ENCODE peak calls at places on chromosomes 6 and 20, in four cellular contexts. One of them, this sample, is unnamed.

GRCh38 chr6:4788953-4789584 is 12.9 kb downstream of the CDYL start:
- DNase-seq in A172: no peak
- DNase-seq in C1 segment of cervical spinal cord: no peak
- DNase-seq in pancreas: no peak
- DNase-seq in this sample: no peak

GRCh38 chr6:127980996-127981395 is 80.1 kb upstream of the THEMIS start:
- DNase-seq in A172: no peak
- DNase-seq in C1 segment of cervical spinal cord: peak
- DNase-seq in pancreas: no peak
- DNase-seq in this sample: no peak

GRCh38 chr6:95408111-95408510 is 169.2 kb upstream of the MANEA start:
- DNase-seq in A172: no peak
- DNase-seq in C1 segment of cervical spinal cord: no peak
- DNase-seq in pancreas: no peak
- DNase-seq in this sample: no peak

GRCh38 chr6:135182120-135182992 is 1.2 kb downstream of the MYB start:
- DNase-seq in A172: no peak
- DNase-seq in C1 segment of cervical spinal cord: no peak
- DNase-seq in pancreas: no peak
- DNase-seq in this sample: no peak

GRCh38 chr6:105273589-105273988 is 93.8 kb upstream of the POPDC3 start:
- DNase-seq in A172: no peak
- DNase-seq in C1 segment of cervical spinal cord: no peak
- DNase-seq in pancreas: no peak
- DNase-seq in this sample: no peak

GRCh38 chr6:52543262-52543661 is 33.6 kb downstream of the TRAM2 start:
- DNase-seq in A172: no peak
- DNase-seq in C1 segment of cervical spinal cord: no peak
- DNase-seq in pancreas: no peak
- DNase-seq in this sample: no peak

GRCh38 chr6:130625825-130626500 is 201.2 kb upstream of the SMLR1 start:
- DNase-seq in A172: peak
- DNase-seq in C1 segment of cervical spinal cord: no peak
- DNase-seq in pancreas: no peak
- DNase-seq in this sample: no peak

GRCh38 chr6:13454286-13455221 is 32.8 kb downstream of the GFOD1 start:
- DNase-seq in A172: peak
- DNase-seq in C1 segment of cervical spinal cord: peak
- DNase-seq in pancreas: no peak
- DNase-seq in this sample: peak

GRCh38 chr6:35044145-35044745 is 96.9 kb downstream of the TCP11 start:
- DNase-seq in A172: peak
- DNase-seq in C1 segment of cervical spinal cord: peak
- DNase-seq in pancreas: peak
- DNase-seq in this sample: no peak

GRCh38 chr6:112691289-112691688 is 344.2 kb downstream of the RFPL4B start:
- DNase-seq in A172: peak
- DNase-seq in C1 segment of cervical spinal cord: peak
- DNase-seq in pancreas: no peak
- DNase-seq in this sample: peak

GRCh38 chr6:12171735-12172134 is 118.4 kb upstream of the EDN1 start:
- DNase-seq in A172: no peak
- DNase-seq in C1 segment of cervical spinal cord: no peak
- DNase-seq in pancreas: no peak
- DNase-seq in this sample: no peak

GRCh38 chr20:10634683-10635411 is 39.0 kb downstream of the JAG1 start:
- DNase-seq in A172: no peak
- DNase-seq in C1 segment of cervical spinal cord: no peak
- DNase-seq in pancreas: no peak
- DNase-seq in this sample: peak

GRCh38 chr6:19603716-19604115 is 233.5 kb upstream of the ID4 start:
- DNase-seq in A172: no peak
- DNase-seq in C1 segment of cervical spinal cord: peak
- DNase-seq in pancreas: no peak
- DNase-seq in this sample: no peak

GRCh38 chr6:4291453-4292403 is 156.4 kb upstream of the ECI2 start:
- DNase-seq in A172: peak
- DNase-seq in C1 segment of cervical spinal cord: no peak
- DNase-seq in pancreas: no peak
- DNase-seq in this sample: no peak

GRCh38 chr6:156416392-156416791 is 360.8 kb upstream of the ARID1B start:
- DNase-seq in A172: no peak
- DNase-seq in C1 segment of cervical spinal cord: no peak
- DNase-seq in pancreas: no peak
- DNase-seq in this sample: no peak

GRCh38 chr6:168122521-168122920 is 43.5 kb upstream of the FRMD1 start:
- DNase-seq in A172: no peak
- DNase-seq in C1 segment of cervical spinal cord: no peak
- DNase-seq in pancreas: no peak
- DNase-seq in this sample: no peak

GRCh38 chr20:9945406-9945805 is 89.4 kb upstream of the ANKEF1 start:
- DNase-seq in A172: peak
- DNase-seq in C1 segment of cervical spinal cord: peak
- DNase-seq in pancreas: no peak
- DNase-seq in this sample: no peak

GRCh38 chr6:30882764-30883475 is 1.4 kb upstream of the DDR1 start:
- DNase-seq in A172: no peak
- DNase-seq in C1 segment of cervical spinal cord: peak
- DNase-seq in pancreas: peak
- DNase-seq in this sample: no peak

GRCh38 chr20:39885975-39886649 is 802.9 kb downstream of the MAFB start:
- DNase-seq in A172: peak
- DNase-seq in C1 segment of cervical spinal cord: no peak
- DNase-seq in pancreas: peak
- DNase-seq in this sample: peak

GRCh38 chr6:44050872-44051421 is 76.3 kb downstream of the MRPL14 start:
- DNase-seq in A172: no peak
- DNase-seq in C1 segment of cervical spinal cord: no peak
- DNase-seq in pancreas: no peak
- DNase-seq in this sample: no peak

GRCh38 chr6:45607818-45608217 is 230.1 kb upstream of the SUPT3H start:
- DNase-seq in A172: peak
- DNase-seq in C1 segment of cervical spinal cord: no peak
- DNase-seq in pancreas: no peak
- DNase-seq in this sample: no peak

GRCh38 chr6:87907521-87907920 is 140.1 kb upstream of the SPACA1 start:
- DNase-seq in A172: peak
- DNase-seq in C1 segment of cervical spinal cord: no peak
- DNase-seq in pancreas: no peak
- DNase-seq in this sample: peak

GRCh38 chr20:57444394-57445048 is 53.3 kb downstream of the RBM38 start:
- DNase-seq in A172: no peak
- DNase-seq in C1 segment of cervical spinal cord: no peak
- DNase-seq in pancreas: no peak
- DNase-seq in this sample: no peak

GRCh38 chr20:51327251-51327841 is 215.2 kb downstream of the NFATC2 start:
- DNase-seq in A172: no peak
- DNase-seq in C1 segment of cervical spinal cord: no peak
- DNase-seq in pancreas: no peak
- DNase-seq in this sample: peak

GRCh38 chr6:163180874-163181541 is 233.5 kb upstream of the QKI start:
- DNase-seq in A172: peak
- DNase-seq in C1 segment of cervical spinal cord: peak
- DNase-seq in pancreas: peak
- DNase-seq in this sample: peak

GRCh38 chr20:21514553-21515251 is 838 bp upstream of the NKX2-2 start:
- DNase-seq in A172: peak
- DNase-seq in C1 segment of cervical spinal cord: peak
- DNase-seq in pancreas: no peak
- DNase-seq in this sample: no peak

GRCh38 chr6:32267035-32267434 is 43.2 kb upstream of the NOTCH4 start:
- DNase-seq in A172: no peak
- DNase-seq in C1 segment of cervical spinal cord: no peak
- DNase-seq in pancreas: no peak
- DNase-seq in this sample: no peak

GRCh38 chr20:38023181-38024085 is 9.8 kb downstream of the TTI1 start:
- DNase-seq in A172: no peak
- DNase-seq in C1 segment of cervical spinal cord: no peak
- DNase-seq in pancreas: no peak
- DNase-seq in this sample: peak

GRCh38 chr6:82843291-82843885 is 222.3 kb downstream of the UBE3D start:
- DNase-seq in A172: no peak
- DNase-seq in C1 segment of cervical spinal cord: no peak
- DNase-seq in pancreas: no peak
- DNase-seq in this sample: no peak

GRCh38 chr6:118869894-118870665 is 23.9 kb upstream of the ASF1A start:
- DNase-seq in A172: no peak
- DNase-seq in C1 segment of cervical spinal cord: no peak
- DNase-seq in pancreas: no peak
- DNase-seq in this sample: no peak

GRCh38 chr6:143335865-143336264 is 114.6 kb downstream of the ADAT2 start:
- DNase-seq in A172: no peak
- DNase-seq in C1 segment of cervical spinal cord: no peak
- DNase-seq in pancreas: no peak
- DNase-seq in this sample: no peak